ENCODE peak calls at places on chromosome 21, in five cellular contexts. A, U, B, R and S are unnamed samples. For H3K27me3, the result is how much of the 10 kb centered on the place peaks cover.

GRCh38 chr21:14454642-14455009 is 71.7 kb upstream of the HSPA13 start:
- DNase-seq in A (no peak), U (no peak), B (no peak), R (no peak), S (no peak)

GRCh38 chr21:41580758-41581554 is 73.0 kb upstream of the TMPRSS2 start:
- DNase-seq in A (no peak), U (no peak), B (peak), R (peak), S (no peak)

GRCh38 chr21:35457097-35457496 is 408.0 kb upstream of the RUNX1 start:
- DNase-seq in A (no peak), U (no peak), B (no peak), R (no peak), S (no peak)

GRCh38 chr21:46317710-46318463 is 5.8 kb downstream of the C21orf58 start:
- DNase-seq in A (peak), U (no peak), B (no peak), R (peak), S (no peak)

GRCh38 chr21:42041711-42042110 is 29.4 kb upstream of the UMODL1 start:
- DNase-seq in A (no peak), U (peak), B (no peak), R (no peak), S (no peak)

GRCh38 chr21:35044770-35045538 is 4.1 kb downstream of the RUNX1 start:
- DNase-seq in A (no peak), U (no peak), B (no peak), R (no peak), S (no peak)

GRCh38 chr21:41970099-41970391 is 16.2 kb upstream of the C2CD2 start:
- DNase-seq in A (no peak), U (no peak), B (no peak), R (no peak), S (no peak)

GRCh38 chr21:32562426-32562825 is 22.9 kb downstream of the TCP10L start:
- DNase-seq in A (peak), U (peak), B (peak), R (no peak), S (no peak)

GRCh38 chr21:27110956-27111355 is 144.1 kb upstream of the ADAMTS5 start:
- DNase-seq in A (no peak), U (no peak), B (no peak), R (no peak), S (no peak)

GRCh38 chr21:27108228-27108627 is 141.3 kb upstream of the ADAMTS5 start:
- DNase-seq in A (no peak), U (peak), B (no peak), R (no peak), S (no peak)

GRCh38 chr21:27112186-27112585 is 145.3 kb upstream of the ADAMTS5 start:
- DNase-seq in A (no peak), U (no peak), B (no peak), R (no peak), S (no peak)
- H2BK12ac ChIP-seq in A (no peak), U (no peak), B (no peak), R (no peak), S (no peak)

GRCh38 chr21:36690637-36691538 is 8.0 kb upstream of the SIM2 start:
- DNase-seq in A (no peak), U (no peak), B (no peak), R (no peak), S (no peak)

GRCh38 chr21:36684957-36685714 is 13.8 kb upstream of the SIM2 start:
- DNase-seq in A (no peak), U (no peak), B (no peak), R (no peak), S (no peak)

GRCh38 chr21:36688324-36688723 is 10.6 kb upstream of the SIM2 start:
- DNase-seq in A (no peak), U (no peak), B (no peak), R (no peak), S (no peak)

GRCh38 chr21:36689324-36689723 is 9.6 kb upstream of the SIM2 start:
- DNase-seq in A (no peak), U (no peak), B (no peak), R (no peak), S (no peak)

DNA sequence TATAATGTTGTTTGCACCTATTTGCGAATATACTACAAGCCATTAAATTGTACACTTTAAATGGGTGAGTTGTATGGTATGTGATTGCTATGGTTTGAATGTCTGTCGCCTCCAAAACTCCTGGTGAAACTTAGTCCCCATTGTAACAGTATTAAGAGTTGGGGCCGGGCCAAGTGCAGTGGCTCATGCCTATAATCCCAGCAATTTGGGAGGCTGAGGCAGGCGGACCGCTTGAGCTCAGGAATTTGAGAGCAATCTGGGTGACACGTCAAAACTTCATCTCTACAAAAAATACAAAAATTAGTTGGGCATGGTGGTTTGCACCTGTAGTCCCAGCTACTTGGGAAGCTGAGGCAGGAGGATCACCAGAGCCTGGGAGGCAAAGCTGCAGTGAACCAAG is 12.0 kb upstream of the SIM2 start:
- DNase-seq in A (no peak), U (no peak), B (no peak), R (no peak), S (no peak)
- H3K27me3 ChIP-seq in A (under half), U (half or more), B (under half), R (under half), S (under half)

DNA sequence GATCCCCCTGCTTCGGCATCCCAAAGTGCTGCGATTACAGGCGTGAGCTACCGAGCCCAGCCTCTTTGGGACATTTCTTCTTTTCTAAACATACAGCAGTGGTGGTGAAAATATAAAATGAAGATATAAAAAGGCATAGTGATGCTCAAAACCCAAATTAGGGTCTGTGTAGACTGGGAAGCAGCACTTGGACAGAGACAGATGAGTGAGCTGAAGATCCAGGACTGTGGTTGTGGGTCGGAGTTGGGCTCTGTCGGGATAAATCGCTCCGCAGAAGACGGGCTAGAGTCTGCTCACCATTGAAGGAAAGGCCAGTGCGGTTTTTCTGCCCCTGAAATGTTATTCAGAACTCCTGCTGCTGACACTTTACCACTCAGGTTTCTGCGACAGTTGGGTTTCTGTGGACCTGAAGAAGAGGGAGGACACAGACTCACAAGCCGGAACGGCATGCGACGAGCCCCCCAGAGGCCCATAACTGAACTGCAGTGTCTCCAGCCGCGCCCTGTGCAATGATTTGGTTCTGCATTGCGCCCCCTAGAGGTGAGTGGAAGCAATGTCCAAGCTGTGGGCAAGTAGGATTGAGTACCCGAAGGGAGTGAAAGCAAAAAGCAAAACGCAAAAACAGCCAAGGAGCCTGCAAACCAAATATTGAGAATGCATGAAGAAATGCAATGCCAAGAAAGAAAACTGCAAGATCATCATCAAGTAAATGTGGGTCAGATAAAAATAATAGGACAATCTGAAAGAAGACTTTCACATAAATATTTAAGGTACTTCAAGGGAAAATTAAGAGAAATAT is 66.6 kb downstream of the GABPA start:
- DNase-seq in A (peak), U (peak), B (peak), R (peak), S (peak)
- H3K23ac ChIP-seq in A (no peak), U (no peak), B (no peak), R (no peak), S (no peak)

DNA sequence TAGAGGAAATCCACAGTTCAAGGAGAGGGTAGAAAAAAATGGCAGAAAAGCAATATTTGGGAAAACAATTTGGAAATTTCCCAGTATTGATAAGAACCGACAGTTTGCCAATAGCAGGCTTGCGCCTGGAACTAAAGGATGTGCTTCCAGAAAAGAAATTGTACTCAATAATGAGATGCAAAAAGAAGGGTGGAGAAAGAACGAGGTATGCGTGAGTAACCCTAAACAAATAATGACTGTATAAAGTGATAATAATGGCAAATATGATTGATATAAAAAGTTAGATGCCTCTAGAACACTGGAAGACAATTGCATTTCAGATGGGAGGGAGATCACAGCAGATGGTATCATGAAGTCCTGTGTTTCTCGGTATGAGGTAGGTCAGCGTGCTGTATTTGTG is 458.9 kb downstream of the DSCAM start:
- DNase-seq in A (no peak), U (no peak), B (no peak), R (no peak), S (no peak)
- H2BK12ac ChIP-seq in A (no peak), U (no peak), B (no peak), R (no peak), S (no peak)

GRCh38 chr21:44704636-44705001 is 6.8 kb downstream of the TSPEAR start:
- DNase-seq in A (peak), U (no peak), B (no peak), R (peak), S (no peak)

GRCh38 chr21:44703731-44704635 is 7.0 kb downstream of the KRTAP10-12 start:
- DNase-seq in A (no peak), U (no peak), B (no peak), R (no peak), S (no peak)

GRCh38 chr21:44706706-44707615 is 4.4 kb downstream of the TSPEAR start:
- DNase-seq in A (no peak), U (no peak), B (no peak), R (peak), S (no peak)

GRCh38 chr21:44708213-44708865 is 3.0 kb downstream of the TSPEAR start:
- DNase-seq in A (peak), U (no peak), B (no peak), R (peak), S (no peak)

GRCh38 chr21:44706026-44706705 is 5.2 kb downstream of the TSPEAR start:
- DNase-seq in A (no peak), U (no peak), B (no peak), R (peak), S (no peak)
- H3K27me3 ChIP-seq in A (under half), U (half or more), B (half or more), R (under half), S (half or more)

DNA sequence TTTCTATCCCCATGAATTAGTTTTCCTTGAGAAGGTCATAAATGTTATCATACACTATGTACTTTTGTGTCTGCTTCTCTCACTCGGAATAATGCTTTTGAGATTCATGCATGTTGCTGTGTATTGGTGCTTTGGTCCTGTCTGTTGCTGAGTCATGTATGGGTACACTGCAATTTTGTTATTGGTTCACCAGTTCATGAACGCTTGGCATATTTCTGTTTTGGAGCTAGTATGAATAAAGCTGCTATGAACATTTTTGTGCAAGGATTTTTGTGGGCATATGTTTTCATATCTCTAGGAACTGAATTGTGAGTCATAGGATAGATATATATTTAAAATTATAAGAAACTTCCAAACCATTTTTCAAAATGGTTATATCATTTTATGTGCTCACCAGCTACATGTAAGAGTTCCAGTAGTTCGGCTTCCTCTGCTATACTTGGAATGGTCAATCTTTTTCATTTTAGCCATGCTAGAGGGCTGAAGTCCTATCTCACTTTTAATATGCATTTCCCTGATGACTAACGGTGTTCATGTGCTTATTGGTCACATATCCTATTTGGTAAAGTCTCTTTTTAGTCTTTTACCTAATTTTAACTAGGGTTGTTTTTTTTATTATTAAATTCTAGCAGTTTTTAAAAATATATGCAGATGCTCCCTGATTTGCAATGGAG is 38.2 kb downstream of the ETS2 start:
- DNase-seq in A (no peak), U (no peak), B (no peak), R (no peak), S (no peak)
- H3K23ac ChIP-seq in A (no peak), U (no peak), B (no peak), R (no peak), S (no peak)

GRCh38 chr21:27631471-27631870 is 664.6 kb upstream of the ADAMTS5 start:
- DNase-seq in A (no peak), U (no peak), B (no peak), R (no peak), S (peak)
- H2BK12ac ChIP-seq in A (no peak), U (no peak), B (no peak), R (no peak), S (no peak)